ENCODE peak calls at places on chromosomes 16 and 17, in six cellular contexts. U is GM12891, C is HepG2, Z is GM12878, B is K562, H is H1. O is an unnamed sample.

GRCh38 chr17:50721194-50722010 is 2.0 kb downstream of the LUC7L3 start:
- DNase-seq in U (no peak), C (no peak), Z (no peak), B (peak), H (no peak), O (no peak)

GRCh38 chr16:70753228-70753627 is 47.7 kb downstream of the VAC14 start:
- DNase-seq in U (no peak), C (no peak), Z (no peak), B (no peak), H (no peak), O (no peak)

GRCh38 chr16:1413684-1414531 is 596 bp downstream of the UNKL start:
- DNase-seq in U (peak), C (no peak), Z (peak), B (peak), H (peak), O (peak)

GRCh38 chr17:31269597-31269996 is 27.4 kb downstream of the OMG start:
- DNase-seq in U (no peak), C (peak), Z (no peak), B (no peak), H (no peak), O (no peak)

GRCh38 chr16:89317101-89317671 is 99.7 kb downstream of the ZNF778 start:
- DNase-seq in U (no peak), C (no peak), Z (no peak), B (no peak), H (no peak), O (no peak)

GRCh38 chr16:80804451-80805383 is at the start of gene CDYL2:
- DNase-seq in U (peak), C (no peak), Z (no peak), B (no peak), H (peak), O (peak)

GRCh38 chr17:43367588-43368242 is 31.1 kb upstream of the ARL4D start:
- DNase-seq in U (no peak), C (peak), Z (peak), B (peak), H (peak), O (peak)

GRCh38 chr16:30095166-30096078 is 591 bp downstream of the YPEL3 start:
- DNase-seq in U (no peak), C (no peak), Z (no peak), B (no peak), H (no peak), O (no peak)

GRCh38 chr16:8516471-8516870 is 73.8 kb downstream of the TMEM114 start:
- DNase-seq in U (no peak), C (no peak), Z (no peak), B (no peak), H (no peak), O (no peak)

GRCh38 chr17:36600936-36601302 is 464 bp upstream of the MRM1 start:
- DNase-seq in U (no peak), C (no peak), Z (no peak), B (no peak), H (no peak), O (no peak)

GRCh38 chr17:32007463-32008298 is 498 bp downstream of the LRRC37B start:
- DNase-seq in U (peak), C (no peak), Z (no peak), B (peak), H (peak), O (peak)

GRCh38 chr17:74125160-74125559 is 78.3 kb upstream of the RPL38 start:
- DNase-seq in U (no peak), C (no peak), Z (no peak), B (no peak), H (no peak), O (no peak)

GRCh38 chr17:77264617-77265230 is 124.0 kb downstream of the SEC14L1 start:
- DNase-seq in U (no peak), C (no peak), Z (no peak), B (no peak), H (no peak), O (no peak)

GRCh38 chr16:85781685-85782370 is 17.5 kb downstream of the EMC8 start:
- DNase-seq in U (no peak), C (peak), Z (no peak), B (no peak), H (no peak), O (no peak)

GRCh38 chr17:20059728-20060188 is 50.6 kb downstream of the SPECC1 start:
- DNase-seq in U (no peak), C (peak), Z (peak), B (peak), H (no peak), O (no peak)

GRCh38 chr16:28873543-28874201 is 4.6 kb upstream of the ATP2A1 start:
- DNase-seq in U (peak), C (no peak), Z (no peak), B (peak), H (peak), O (peak)

GRCh38 chr17:76504117-76504516 is 2.9 kb upstream of the RHBDF2 start:
- DNase-seq in U (no peak), C (no peak), Z (no peak), B (peak), H (no peak), O (no peak)

GRCh38 chr16:24861461-24861860 is 15.7 kb downstream of the SLC5A11 start:
- DNase-seq in U (no peak), C (no peak), Z (no peak), B (no peak), H (no peak), O (no peak)

GRCh38 chr16:69338557-69339288 is 641 bp downstream of the COG8 start:
- DNase-seq in U (no peak), C (no peak), Z (no peak), B (peak), H (no peak), O (no peak)

GRCh38 chr17:78268960-78269892 is 37.8 kb downstream of the TMEM235 start:
- DNase-seq in U (no peak), C (no peak), Z (no peak), B (no peak), H (peak), O (no peak)

GRCh38 chr17:50943575-50943933 is 77.4 kb upstream of the TOB1 start:
- DNase-seq in U (no peak), C (no peak), Z (no peak), B (no peak), H (no peak), O (no peak)

GRCh38 chr16:60905806-60906205 is 1130.4 kb downstream of the CDH8 start:
- DNase-seq in U (no peak), C (no peak), Z (no peak), B (no peak), H (no peak), O (no peak)

GRCh38 chr17:27381007-27381501 is 75.2 kb upstream of the KSR1 start:
- DNase-seq in U (peak), C (peak), Z (peak), B (peak), H (peak), O (peak)

GRCh38 chr16:71515026-71515425 is 11.2 kb upstream of the CHST4 start:
- DNase-seq in U (no peak), C (no peak), Z (no peak), B (no peak), H (no peak), O (no peak)

GRCh38 chr17:28551421-28552186 is 820 bp downstream of the UNC119 start:
- DNase-seq in U (no peak), C (no peak), Z (no peak), B (peak), H (no peak), O (no peak)

GRCh38 chr16:89324056-89325010 is 106.8 kb downstream of the ZNF778 start:
- DNase-seq in U (peak), C (no peak), Z (peak), B (no peak), H (no peak), O (peak)

GRCh38 chr16:67514382-67514828 is 14.2 kb upstream of the RIPOR1 start:
- DNase-seq in U (peak), C (peak), Z (peak), B (peak), H (peak), O (no peak)

GRCh38 chr17:77489239-77489897 is 348.6 kb downstream of the SEC14L1 start:
- DNase-seq in U (no peak), C (no peak), Z (no peak), B (no peak), H (no peak), O (no peak)

GRCh38 chr17:20223808-20224328 is 214.7 kb downstream of the SPECC1 start:
- DNase-seq in U (no peak), C (no peak), Z (no peak), B (no peak), H (peak), O (no peak)

GRCh38 chr16:5951486-5951885 is 853.9 kb upstream of the EEF2KMT start:
- DNase-seq in U (no peak), C (no peak), Z (no peak), B (no peak), H (no peak), O (no peak)

GRCh38 chr16:8720967-8721692 is 46.7 kb downstream of the ABAT start:
- DNase-seq in U (no peak), C (no peak), Z (no peak), B (no peak), H (no peak), O (no peak)

GRCh38 chr17:5741810-5742209 is 157.5 kb upstream of the NLRP1 start:
- DNase-seq in U (no peak), C (no peak), Z (no peak), B (no peak), H (no peak), O (no peak)

GRCh38 chr16:61419771-61420170 is 616.5 kb downstream of the CDH8 start:
- DNase-seq in U (no peak), C (no peak), Z (no peak), B (no peak), H (no peak), O (no peak)

GRCh38 chr17:17054636-17055035 is 12.4 kb downstream of the MPRIP start:
- DNase-seq in U (no peak), C (no peak), Z (no peak), B (no peak), H (no peak), O (no peak)

GRCh38 chr16:31455601-31456314 is 3.5 kb upstream of the ARMC5 start:
- DNase-seq in U (no peak), C (no peak), Z (no peak), B (peak), H (peak), O (no peak)

GRCh38 chr17:61689610-61690180 is 98.7 kb upstream of the NACA2 start:
- DNase-seq in U (no peak), C (no peak), Z (no peak), B (no peak), H (no peak), O (no peak)

GRCh38 chr16:87853411-87854052 is 15.8 kb downstream of the SLC7A5 start:
- DNase-seq in U (peak), C (peak), Z (peak), B (peak), H (peak), O (peak)
- TF ChIP-seq POLR2A in U (no peak), C (no peak), Z (peak), B (peak), H (peak), O (peak)

GRCh38 chr17:38464723-38465419 is 36.6 kb downstream of the ARHGAP23 start:
- DNase-seq in U (no peak), C (no peak), Z (no peak), B (peak), H (no peak), O (no peak)
- TF ChIP-seq TAF1 in U (no peak), C (no peak), Z (no peak), B (no peak), H (no peak), O (no peak)

DNA sequence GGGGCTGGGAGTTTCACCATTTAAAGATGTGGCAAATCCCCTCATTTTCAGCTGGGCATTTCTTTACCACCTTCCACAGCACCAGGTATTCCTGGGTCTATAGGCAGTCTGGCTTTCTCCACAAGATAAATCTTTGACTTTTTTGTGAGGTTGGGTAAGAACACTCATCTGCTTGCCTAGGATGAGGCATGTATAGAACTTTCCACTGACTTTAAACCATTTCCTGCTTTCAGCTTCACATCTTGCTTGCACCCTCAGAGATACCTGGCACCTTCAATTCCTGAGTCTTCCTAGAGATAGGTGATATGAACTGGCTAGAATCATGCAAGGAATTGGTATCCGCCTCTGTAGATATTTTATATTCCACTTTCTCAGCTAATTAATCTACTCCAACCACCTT is 27.9 kb downstream of the SMURF2 start:
- DNase-seq in U (no peak), C (no peak), Z (no peak), B (no peak), H (no peak), O (no peak)
- TF ChIP-seq POLR2AphosphoS5 in U (no peak), C (no peak), Z (no peak), B (no peak), H (no peak), O (no peak)

DNA sequence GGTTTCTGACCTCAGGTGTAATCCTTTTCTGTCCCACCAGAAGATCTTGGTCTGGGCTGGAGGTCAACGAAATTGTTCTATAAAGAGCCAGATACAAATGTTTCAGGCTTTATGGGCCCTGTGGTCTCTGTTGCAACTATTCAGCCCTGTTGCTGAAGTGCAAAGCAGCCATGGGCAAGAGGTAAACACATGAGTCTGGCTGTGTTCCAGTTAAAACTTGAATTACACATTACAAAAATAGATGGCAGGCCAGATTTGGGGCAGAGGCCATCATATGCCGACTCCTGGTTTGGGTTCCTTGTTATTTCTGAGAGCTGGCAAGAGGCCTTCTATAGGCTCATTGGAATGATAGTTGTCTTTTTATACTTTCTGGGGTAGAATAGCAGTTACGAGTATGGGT is 114.4 kb downstream of the SDR42E1 start:
- DNase-seq in U (no peak), C (no peak), Z (no peak), B (no peak), H (no peak), O (no peak)
- TF ChIP-seq POLR2A in U (no peak), C (no peak), Z (no peak), B (no peak), H (no peak), O (no peak)

GRCh38 chr16:57611184-57611583 is 17.2 kb upstream of the ADGRG1 start:
- DNase-seq in U (no peak), C (no peak), Z (no peak), B (no peak), H (no peak), O (no peak)

GRCh38 chr16:57609541-57610401 is 18.7 kb upstream of the ADGRG1 start:
- DNase-seq in U (peak), C (no peak), Z (peak), B (no peak), H (peak), O (peak)

GRCh38 chr16:57608462-57609113 is 19.8 kb upstream of the ADGRG1 start:
- DNase-seq in U (no peak), C (no peak), Z (no peak), B (no peak), H (no peak), O (no peak)

GRCh38 chr16:57612494-57612893 is 15.9 kb upstream of the ADGRG1 start:
- DNase-seq in U (no peak), C (no peak), Z (no peak), B (no peak), H (peak), O (no peak)

GRCh38 chr16:57610611-57611010 is 17.8 kb upstream of the ADGRG1 start:
- DNase-seq in U (no peak), C (no peak), Z (no peak), B (no peak), H (peak), O (no peak)
- TF ChIP-seq TAF1 in U (no peak), C (no peak), Z (no peak), B (no peak), H (no peak), O (no peak)